ENCODE peak calls at places on chromosomes 5 and 9, in nine cellular contexts. A is fibroblast of mammary gland, D is activated B cell treated with CpG ODN at 0.5 μM for 24 hours, L is tibial artery, X is choroid plexus epithelial cell, J is psoas muscle, N is thyroid gland, Q is astrocyte, V is progenitor cell of endocrine pancreas. C is an unnamed sample.

GRCh38 chr9:20664501-20664900 is 19.6 kb upstream of the FOCAD start:
- DNase-seq in A (no peak), D (no peak), L (no peak), X (no peak), J (no peak), N (no peak), Q (no peak), V (no peak), C (no peak)

GRCh38 chr5:52767766-52768480 is 19.8 kb upstream of the ITGA1 start:
- DNase-seq in A (no peak), D (no peak), L (no peak), X (no peak), J (no peak), N (no peak), Q (no peak), V (no peak), C (no peak)

GRCh38 chr5:400282-401215 is 42.4 kb upstream of the EXOC3 start:
- DNase-seq in A (peak), D (no peak), L (peak), X (no peak), J (no peak), N (no peak), Q (peak), V (peak), C (peak)

GRCh38 chr9:27355166-27355565 is 58.2 kb upstream of the EQTN start:
- DNase-seq in A (no peak), D (no peak), L (no peak), X (peak), J (no peak), N (no peak), Q (no peak), V (no peak), C (no peak)

GRCh38 chr9:120152295-120152694 is 427.7 kb downstream of the CDK5RAP2 start:
- DNase-seq in A (peak), D (no peak), L (no peak), X (no peak), J (peak), N (no peak), Q (peak), V (no peak), C (no peak)

GRCh38 chr5:20536339-20536738 is 548.3 kb upstream of the CDH18 start:
- DNase-seq in A (no peak), D (no peak), L (no peak), X (no peak), J (no peak), N (no peak), Q (no peak), V (no peak), C (no peak)

GRCh38 chr5:91345466-91345865 is 37.7 kb downstream of the ARRDC3 start:
- DNase-seq in A (no peak), D (no peak), L (no peak), X (no peak), J (no peak), N (peak), Q (no peak), V (no peak), C (no peak)

GRCh38 chr9:113886003-113886324 is 9.9 kb downstream of the ZNF618 start:
- DNase-seq in A (peak), D (no peak), L (no peak), X (peak), J (no peak), N (peak), Q (peak), V (no peak), C (no peak)

GRCh38 chr9:2872307-2872940 is 28.5 kb upstream of the PUM3 start:
- DNase-seq in A (peak), D (no peak), L (no peak), X (peak), J (no peak), N (no peak), Q (peak), V (no peak), C (peak)

DNA sequence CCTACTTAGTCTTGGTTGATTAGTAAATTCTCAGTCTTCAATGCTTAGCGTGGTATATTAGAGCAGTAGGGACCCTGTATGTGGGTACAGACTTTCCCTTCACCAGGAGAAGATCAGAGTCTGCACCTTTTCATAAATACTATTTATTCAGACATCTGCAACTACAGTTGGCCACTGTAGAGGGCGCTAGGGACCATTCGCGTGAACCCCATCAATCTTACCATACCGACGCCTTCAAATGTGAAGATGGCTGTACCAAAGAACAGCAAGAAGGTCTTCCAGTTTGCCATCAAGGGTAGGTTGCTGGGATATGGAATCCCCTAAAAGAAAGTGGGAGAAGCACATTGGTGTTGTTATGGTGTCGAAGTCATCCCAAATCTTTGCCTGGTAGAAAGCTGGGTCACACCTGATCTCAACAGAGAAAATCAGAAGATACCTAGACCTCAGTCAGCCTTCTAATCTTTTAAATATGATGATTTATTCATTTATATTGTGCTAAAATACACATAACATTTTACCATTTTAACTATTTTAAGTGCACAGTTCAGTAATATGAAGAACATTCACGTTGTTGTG is 19.1 kb downstream of the SLC36A3 start:
- DNase-seq in A (no peak), D (no peak), L (no peak), X (no peak), J (no peak), N (no peak), Q (no peak), V (no peak), C (no peak)
- TF ChIP-seq CTCF in A (peak), D (no peak), L (no peak), X (peak), J (peak), N (no peak), Q (peak), V (peak), C (peak)

GRCh38 chr5:161096591-161096990 is 244.6 kb upstream of the ATP10B start:
- DNase-seq in A (peak), D (no peak), L (no peak), X (no peak), J (no peak), N (no peak), Q (no peak), V (no peak), C (no peak)

GRCh38 chr5:161093105-161093504 is 241.1 kb upstream of the ATP10B start:
- DNase-seq in A (peak), D (no peak), L (no peak), X (no peak), J (no peak), N (no peak), Q (peak), V (no peak), C (no peak)

GRCh38 chr5:161096006-161096405 is 244.0 kb upstream of the ATP10B start:
- DNase-seq in A (no peak), D (no peak), L (no peak), X (no peak), J (no peak), N (no peak), Q (peak), V (no peak), C (no peak)

GRCh38 chr5:161098516-161098915 is 246.5 kb upstream of the ATP10B start:
- DNase-seq in A (peak), D (no peak), L (no peak), X (no peak), J (no peak), N (no peak), Q (no peak), V (no peak), C (no peak)

DNA sequence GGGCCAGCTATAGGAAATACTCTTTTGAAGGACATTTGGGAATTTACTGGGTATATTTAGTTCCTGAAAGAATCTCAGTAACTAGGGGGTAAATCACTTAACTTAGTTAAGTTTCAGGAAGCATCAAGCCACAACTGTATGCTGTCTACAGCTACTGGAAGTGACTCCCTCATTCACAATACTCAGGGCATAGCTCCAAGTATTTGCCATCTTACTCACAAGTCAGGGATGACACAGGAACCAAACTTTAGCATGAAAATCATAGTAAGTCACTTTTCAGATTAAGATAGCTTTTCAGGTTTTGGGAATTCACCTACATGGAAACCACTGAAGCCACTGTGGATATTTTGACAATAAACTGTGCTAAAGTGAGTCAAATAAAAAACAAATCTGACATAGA is 242.4 kb upstream of the ATP10B start:
- DNase-seq in A (peak), D (no peak), L (no peak), X (peak), J (no peak), N (no peak), Q (peak), V (no peak), C (peak)
- TF ChIP-seq CTCF in A (no peak), D (no peak), L (no peak), X (no peak), J (no peak), N (no peak), Q (no peak), V (no peak), C (no peak)

GRCh38 chr5:6291961-6292360 is 86.4 kb downstream of the MED10 start:
- DNase-seq in A (peak), D (no peak), L (no peak), X (peak), J (no peak), N (no peak), Q (no peak), V (no peak), C (no peak)
- TF ChIP-seq CTCF in A (peak), D (peak), L (no peak), X (peak), J (peak), N (no peak), Q (no peak), V (peak), C (peak)

GRCh38 chr9:100063185-100063584 is 35.6 kb downstream of the ERP44 start:
- DNase-seq in A (no peak), D (no peak), L (no peak), X (peak), J (no peak), N (no peak), Q (no peak), V (no peak), C (no peak)
- TF ChIP-seq CTCF in A (no peak), D (no peak), L (no peak), X (no peak), J (no peak), N (no peak), Q (no peak), V (no peak), C (no peak)

GRCh38 chr5:149836451-149837139 is 106.5 kb downstream of the PPARGC1B start:
- DNase-seq in A (no peak), D (no peak), L (no peak), X (no peak), J (no peak), N (no peak), Q (no peak), V (no peak), C (no peak)

GRCh38 chr5:149831492-149831891 is 101.4 kb downstream of the PPARGC1B start:
- DNase-seq in A (peak), D (peak), L (no peak), X (peak), J (no peak), N (no peak), Q (no peak), V (no peak), C (no peak)

GRCh38 chr5:149833116-149833827 is 103.2 kb downstream of the PPARGC1B start:
- DNase-seq in A (no peak), D (no peak), L (no peak), X (no peak), J (no peak), N (no peak), Q (no peak), V (no peak), C (no peak)

GRCh38 chr5:149832636-149833035 is 102.5 kb downstream of the PPARGC1B start:
- DNase-seq in A (no peak), D (no peak), L (no peak), X (no peak), J (no peak), N (no peak), Q (no peak), V (no peak), C (no peak)

DNA sequence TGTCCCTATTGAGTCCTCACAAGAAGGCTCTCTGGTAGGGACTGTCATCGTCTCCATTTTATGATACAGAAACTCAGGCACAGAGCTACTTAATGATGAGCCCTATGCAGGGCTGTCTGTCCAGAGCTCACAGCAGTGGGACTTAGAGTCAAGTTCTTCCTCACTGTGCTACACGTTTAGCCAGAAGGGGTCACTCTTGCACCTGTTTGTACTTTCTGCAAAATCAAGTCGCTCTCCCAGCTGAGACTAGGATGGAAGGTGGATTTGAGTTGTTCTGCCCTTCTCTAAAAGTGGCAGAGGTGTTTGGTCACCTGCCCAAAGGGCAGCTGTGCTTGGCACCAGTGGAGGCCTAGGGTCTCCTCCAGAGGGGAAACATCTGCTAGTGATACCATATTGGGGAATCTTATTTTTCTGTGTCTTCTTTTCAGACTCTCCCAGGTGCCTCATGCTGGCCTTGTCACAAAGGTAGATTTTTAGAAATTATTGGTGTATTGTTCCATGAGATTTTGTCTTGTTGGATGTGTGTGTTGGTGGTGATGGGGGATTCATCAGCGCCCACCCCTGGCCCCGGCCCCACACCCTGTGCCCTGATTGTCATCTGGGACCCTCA is 104.2 kb downstream of the PPARGC1B start:
- DNase-seq in A (peak), D (no peak), L (no peak), X (peak), J (no peak), N (peak), Q (peak), V (peak), C (peak)
- TF ChIP-seq CTCF in A (peak), D (no peak), L (peak), X (peak), J (peak), N (peak), Q (peak), V (peak), C (peak)